ENCODE peak calls at places on chromosomes 6 and 20, in seven cellular contexts. D is HCT116, A is GM12878, Q is K562, S is SK-N-SH, U is H1, Y is NT2/D1. B is an unnamed sample.

GRCh38 chr6:143998686-143999085 is 9.4 kb downstream of the PLAGL1 start:
- DNase-seq in Q (no peak), U (no peak), S (no peak), Y (no peak), D (no peak), A (no peak), B (no peak)

GRCh38 chr20:2625062-2625461 is 27.4 kb upstream of the NOP56 start:
- DNase-seq in D (no peak), Y (no peak), S (no peak), A (no peak), U (no peak), Q (no peak), B (no peak)

GRCh38 chr6:41687501-41688175 is 47.8 kb downstream of the TFEB start:
- DNase-seq in Q (no peak), A (no peak), D (no peak), S (no peak), Y (peak), U (peak), B (no peak)

GRCh38 chr6:139028658-139029469 is at the start of gene ABRACL:
- DNase-seq in Y (no peak), D (peak), Q (peak), U (no peak), S (peak), A (peak), B (no peak)

GRCh38 chr6:41636803-41637178 is 1.5 kb upstream of the MDFI start:
- DNase-seq in D (peak), S (no peak), Q (no peak), A (no peak), Y (no peak), U (peak), B (no peak)

GRCh38 chr20:49612127-49612738 is 44.3 kb upstream of the PTGIS start:
- DNase-seq in Y (no peak), Q (no peak), U (no peak), D (no peak), S (no peak), A (no peak), B (peak)

GRCh38 chr6:158755636-158756035 is 63.5 kb downstream of the EZR start:
- DNase-seq in A (no peak), Q (no peak), S (no peak), U (no peak), D (no peak), Y (no peak), B (no peak)

GRCh38 chr20:8981482-8981881 is 87.4 kb upstream of the PLCB4 start:
- DNase-seq in D (no peak), S (no peak), Y (no peak), A (no peak), U (no peak), Q (no peak), B (no peak)

GRCh38 chr20:52457826-52458225 is 266.2 kb upstream of the ZFP64 start:
- DNase-seq in A (no peak), Q (no peak), Y (no peak), D (no peak), U (no peak), S (no peak), B (no peak)

GRCh38 chr6:132604635-132605150 is 15.2 kb upstream of the TAAR5 start:
- DNase-seq in D (no peak), Y (no peak), A (no peak), U (no peak), Q (no peak), S (no peak), B (no peak)

GRCh38 chr6:95767897-95768463 is 190.6 kb downstream of the MANEA start:
- DNase-seq in S (no peak), Q (no peak), D (no peak), Y (no peak), U (no peak), A (no peak), B (no peak)

GRCh38 chr20:59784365-59785117 is 148.9 kb downstream of the SYCP2 start:
- DNase-seq in U (no peak), Q (no peak), S (no peak), Y (no peak), A (no peak), D (no peak), B (no peak)

GRCh38 chr6:103854059-103854458 is 1005.7 kb downstream of the HACE1 start:
- DNase-seq in S (no peak), D (no peak), Y (no peak), A (no peak), U (no peak), Q (no peak), B (no peak)

GRCh38 chr6:157521665-157522335 is 140.8 kb downstream of the ZDHHC14 start:
- DNase-seq in S (no peak), D (no peak), U (no peak), Y (no peak), Q (no peak), A (no peak), B (no peak)

GRCh38 chr6:88402909-88403308 is 236.8 kb upstream of the CNR1 start:
- DNase-seq in D (no peak), S (no peak), A (no peak), Q (no peak), U (no peak), Y (no peak), B (no peak)

GRCh38 chr20:20085812-20086211 is 33.5 kb downstream of the CFAP61 start:
- DNase-seq in Q (no peak), U (no peak), Y (no peak), D (no peak), S (no peak), A (no peak), B (no peak)

GRCh38 chr6:90295854-90296345 is 743 bp downstream of the BACH2 start:
- DNase-seq in S (peak), A (no peak), U (no peak), Y (no peak), Q (peak), D (no peak), B (no peak)

GRCh38 chr6:138560130-138560850 is 61.0 kb upstream of the NHSL1 start:
- DNase-seq in D (no peak), S (no peak), Y (no peak), Q (no peak), U (no peak), A (no peak), B (peak)

GRCh38 chr6:133623065-133623464 is 265.8 kb upstream of the TCF21 start:
- DNase-seq in Q (no peak), A (no peak), S (no peak), U (no peak), D (no peak), Y (no peak), B (no peak)

GRCh38 chr6:88780714-88781389 is 182.6 kb downstream of the RNGTT start:
- DNase-seq in Q (peak), S (peak), A (peak), D (peak), U (peak), Y (peak), B (peak)

GRCh38 chr20:48623906-48624265 is 203.9 kb downstream of the PREX1 start:
- DNase-seq in Y (no peak), D (no peak), A (no peak), Q (no peak), S (no peak), U (no peak), B (no peak)

GRCh38 chr6:161079566-161080262 is 88.1 kb downstream of the MAP3K4 start:
- DNase-seq in Q (no peak), U (no peak), A (no peak), D (no peak), Y (no peak), S (no peak), B (no peak)

GRCh38 chr6:27428966-27429365 is 40.4 kb downstream of the ZNF391 start:
- DNase-seq in S (no peak), A (no peak), U (no peak), Y (no peak), D (no peak), Q (no peak), B (no peak)

GRCh38 chr20:57185188-57185743 is 81.2 kb downstream of the BMP7 start:
- DNase-seq in U (no peak), S (no peak), Y (no peak), D (no peak), A (no peak), Q (no peak), B (no peak)

GRCh38 chr20:53959849-53960585 is 110.4 kb downstream of the BCAS1 start:
- DNase-seq in S (no peak), A (no peak), U (no peak), D (no peak), Q (no peak), Y (no peak), B (peak)

GRCh38 chr6:77650098-77650663 is 2.7 kb upstream of the MEI4 start:
- DNase-seq in A (no peak), D (no peak), S (peak), U (peak), Y (peak), Q (peak), B (no peak)

GRCh38 chr6:127297502-127298070 is 30.9 kb downstream of the RNF146 start:
- DNase-seq in Y (no peak), S (no peak), U (no peak), D (no peak), A (no peak), Q (no peak), B (peak)

GRCh38 chr20:24451428-24451827 is 18.0 kb upstream of the SYNDIG1 start:
- DNase-seq in U (no peak), Y (no peak), D (no peak), A (no peak), S (no peak), Q (no peak), B (no peak)

GRCh38 chr6:159252955-159253508 is 83.8 kb downstream of the FNDC1 start:
- DNase-seq in Q (peak), A (peak), U (peak), D (peak), S (peak), Y (peak), B (peak)

GRCh38 chr20:31990958-31991705 is 19.1 kb upstream of the CCM2L start:
- DNase-seq in Y (no peak), A (no peak), Q (no peak), S (peak), D (no peak), U (no peak), B (no peak)

GRCh38 chr6:145656128-145656527 is 79.2 kb downstream of the EPM2A start:
- DNase-seq in A (no peak), Y (no peak), S (no peak), Q (no peak), U (no peak), D (no peak), B (no peak)

GRCh38 chr6:1325471-1326309 is 13.8 kb downstream of the FOXQ1 start:
- DNase-seq in S (no peak), Q (no peak), D (peak), Y (no peak), A (no peak), U (no peak), B (peak)

GRCh38 chr6:108002365-108003221 is 44.6 kb upstream of the SEC63 start:
- DNase-seq in S (no peak), A (no peak), Q (no peak), U (no peak), D (no peak), Y (peak), B (peak)

GRCh38 chr6:95094751-95095150 is 482.6 kb upstream of the MANEA start:
- DNase-seq in A (no peak), Q (no peak), Y (no peak), D (peak), U (no peak), S (no peak), B (no peak)

GRCh38 chr6:35532141-35532540 is 19.4 kb upstream of the TULP1 start:
- DNase-seq in A (no peak), Y (no peak), Q (no peak), D (no peak), S (no peak), U (no peak), B (no peak)

GRCh38 chr20:31590717-31591225 is 14.3 kb upstream of the ID1 start:
- DNase-seq in A (no peak), D (no peak), U (no peak), Y (no peak), Q (peak), S (no peak), B (no peak)

GRCh38 chr20:25294459-25295385 is 46.8 kb downstream of the PYGB start:
- DNase-seq in Y (peak), D (peak), U (peak), A (no peak), S (peak), Q (peak), B (peak)

GRCh38 chr6:106519460-106520394 is 109.6 kb downstream of the RTN4IP1 start:
- DNase-seq in Y (no peak), D (peak), S (no peak), A (peak), Q (peak), U (no peak), B (no peak)

GRCh38 chr6:154156135-154156948 is 117.3 kb downstream of the OPRM1 start:
- DNase-seq in Q (no peak), A (no peak), U (no peak), D (peak), Y (no peak), S (peak), B (peak)
- TF ChIP-seq YY1 in Q (no peak), A (peak), U (no peak), D (peak), Y (no peak), S (no peak), B (no peak)

GRCh38 chr20:39464238-39464637 is 502.1 kb downstream of the DHX35 start:
- DNase-seq in Y (no peak), A (no peak), U (no peak), D (no peak), S (peak), Q (no peak), B (no peak)

GRCh38 chr20:39452583-39453193 is 490.5 kb downstream of the DHX35 start:
- DNase-seq in D (no peak), Q (no peak), U (no peak), A (peak), Y (no peak), S (no peak), B (no peak)

GRCh38 chr20:39453890-39454289 is 491.7 kb downstream of the DHX35 start:
- DNase-seq in D (no peak), Q (no peak), S (no peak), A (no peak), Y (no peak), U (no peak), B (no peak)

GRCh38 chr20:39462436-39462835 is 500.3 kb downstream of the DHX35 start:
- DNase-seq in S (no peak), D (no peak), A (no peak), Q (no peak), Y (no peak), U (no peak), B (no peak)

GRCh38 chr20:39458452-39458851 is 496.3 kb downstream of the DHX35 start:
- DNase-seq in U (no peak), Q (no peak), A (no peak), Y (no peak), D (no peak), S (no peak), B (no peak)
- TF ChIP-seq YY1 in U (no peak), Q (no peak), A (no peak), Y (no peak), D (no peak), S (no peak), B (no peak)

DNA sequence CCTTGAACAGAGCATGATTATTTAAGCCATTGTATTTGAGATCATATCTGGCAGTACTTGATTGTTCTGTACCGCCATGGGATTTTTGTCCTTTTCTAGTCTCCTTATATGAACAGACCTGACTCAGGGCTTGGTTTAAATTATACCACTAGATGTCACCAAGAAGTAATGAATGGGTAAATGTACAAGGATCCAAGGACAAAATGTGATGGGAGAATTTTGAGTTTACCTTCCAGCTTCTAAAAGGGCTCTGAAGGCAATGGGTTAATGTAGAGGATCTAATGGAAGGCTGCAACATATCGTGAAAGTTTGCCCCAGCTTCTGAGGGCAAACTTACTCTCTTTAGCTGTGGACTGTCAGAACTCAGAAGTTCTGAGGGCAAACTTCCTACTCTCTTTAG is 12.0 kb downstream of the RNF8 start:
- DNase-seq in S (peak), U (no peak), Q (no peak), D (no peak), Y (no peak), A (no peak), B (peak)
- TF ChIP-seq YY1 in S (no peak), U (no peak), Q (no peak), D (no peak), Y (no peak), A (no peak), B (no peak)

GRCh38 chr6:101344885-101345284 is 48.6 kb upstream of the GRIK2 start:
- DNase-seq in A (no peak), Q (no peak), Y (no peak), U (no peak), S (no peak), D (no peak), B (no peak)
- TF ChIP-seq YY1 in A (no peak), Q (no peak), Y (no peak), U (no peak), S (no peak), D (no peak), B (no peak)

B was measured in HepG2.